ENCODE peak calls at places on chromosomes 1 and 21, in seven cellular contexts. V, F, M, O, N, B and Y are unnamed samples.

GRCh38 chr1:65605621-65606020 is 185.2 kb downstream of the LEPR start:
- DNase-seq in B (no peak), O (no peak), V (no peak), F (no peak), N (no peak), M (no peak), Y (no peak)

GRCh38 chr1:222877854-222878253 is 63.0 kb downstream of the DISP1 start:
- DNase-seq in V (no peak), O (no peak), N (no peak), B (peak), M (no peak), F (peak), Y (peak)

GRCh38 chr1:201286445-201286844 is 3.1 kb downstream of the PKP1 start:
- DNase-seq in N (no peak), F (no peak), O (no peak), M (no peak), B (no peak), V (no peak), Y (no peak)

GRCh38 chr1:110916669-110917306 is 43.8 kb downstream of the CD53 start:
- DNase-seq in V (no peak), F (peak), M (no peak), N (peak), B (peak), O (no peak), Y (peak)

GRCh38 chr1:26010800-26011199 is 10.8 kb upstream of the EXTL1 start:
- DNase-seq in V (peak), O (no peak), N (no peak), F (no peak), B (no peak), M (no peak), Y (no peak)

GRCh38 chr1:152167835-152168534 is 9.0 kb upstream of the RPTN start:
- DNase-seq in N (peak), V (no peak), B (peak), O (no peak), M (no peak), F (peak), Y (peak)

GRCh38 chr1:217585577-217585976 is 45.3 kb downstream of the GPATCH2 start:
- DNase-seq in F (no peak), B (no peak), N (no peak), O (no peak), M (no peak), V (no peak), Y (no peak)

GRCh38 chr1:175090775-175091174 is 23.1 kb downstream of the TNN start:
- DNase-seq in V (no peak), F (no peak), M (no peak), O (no peak), B (no peak), N (no peak), Y (no peak)

GRCh38 chr1:242523968-242524570 is 428 bp downstream of the PLD5 start:
- DNase-seq in B (peak), V (peak), O (peak), N (no peak), F (peak), M (peak), Y (no peak)

GRCh38 chr1:101330427-101331130 is 93.8 kb downstream of the S1PR1 start:
- DNase-seq in V (no peak), M (no peak), B (no peak), F (no peak), N (no peak), O (no peak), Y (no peak)

GRCh38 chr1:169132512-169133227 is 26.2 kb downstream of the ATP1B1 start:
- DNase-seq in M (no peak), N (no peak), F (peak), V (no peak), B (no peak), O (no peak), Y (no peak)

GRCh38 chr1:175341631-175342429 is 149.3 kb upstream of the KIAA0040 start:
- DNase-seq in N (no peak), M (no peak), O (no peak), V (no peak), F (no peak), B (no peak), Y (no peak)

GRCh38 chr1:63902844-63903589 is 129.2 kb downstream of the ROR1 start:
- DNase-seq in V (no peak), M (no peak), O (no peak), F (peak), B (no peak), N (no peak), Y (no peak)

GRCh38 chr1:153647375-153647714 is 11.2 kb upstream of the SNAPIN start:
- DNase-seq in M (no peak), N (no peak), B (peak), V (peak), F (no peak), O (no peak), Y (no peak)

GRCh38 chr1:16015491-16015890 is 2.4 kb downstream of the HSPB7 start:
- DNase-seq in N (no peak), M (no peak), V (no peak), B (no peak), F (no peak), O (no peak), Y (no peak)
- H3K9ac ChIP-seq in N (no peak), M (no peak), V (no peak), B (no peak), F (no peak), O (no peak), Y (no peak)

DNA sequence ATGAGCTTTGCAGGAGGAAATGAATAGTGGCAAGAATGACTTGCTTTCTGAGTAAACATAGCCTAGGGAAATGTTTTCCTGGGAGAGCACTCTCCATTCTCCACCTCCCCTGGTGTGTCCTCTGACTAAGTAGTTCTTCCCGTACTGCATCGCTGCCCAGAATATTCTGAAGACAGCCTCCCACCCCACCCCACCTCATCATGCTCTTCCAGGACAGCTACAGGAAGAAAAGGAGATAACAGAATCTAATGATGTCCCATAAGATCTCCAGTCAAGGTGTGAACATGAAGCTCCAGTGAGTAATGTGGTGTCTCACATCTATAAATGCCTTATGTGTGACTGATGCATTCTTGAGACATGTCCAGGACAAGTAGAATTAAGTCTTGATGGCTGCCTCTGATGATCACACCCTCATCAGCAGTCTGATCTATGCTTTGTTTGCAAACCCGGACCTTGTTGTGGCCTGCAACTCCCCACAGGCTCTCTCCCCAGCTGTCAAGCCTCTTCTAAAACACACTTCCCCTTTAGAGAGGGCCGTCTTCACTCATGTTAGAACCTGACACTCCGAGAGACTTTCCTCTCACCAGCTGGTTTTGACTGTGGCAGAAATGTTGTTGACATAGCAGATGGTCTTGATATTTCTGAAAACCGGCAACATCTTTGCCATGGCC is 183.0 kb downstream of the CYYR1 start:
- DNase-seq in O (no peak), N (peak), V (no peak), F (peak), M (no peak), B (peak), Y (peak)
- H3K9ac ChIP-seq in O (no peak), N (no peak), V (no peak), F (no peak), M (no peak), B (no peak), Y (peak)

GRCh38 chr1:43932786-43933385 is 715 bp upstream of the ARTN start:
- DNase-seq in V (no peak), F (peak), N (no peak), B (peak), O (no peak), M (no peak), Y (peak)
- H3K9ac ChIP-seq in V (peak), F (no peak), N (no peak), B (peak), O (peak), M (peak), Y (peak)

GRCh38 chr1:183918589-183918988 is 113.7 kb downstream of the RGL1 start:
- DNase-seq in F (no peak), O (no peak), B (peak), V (no peak), N (no peak), M (no peak), Y (no peak)

GRCh38 chr1:183914283-183914682 is 109.4 kb downstream of the RGL1 start:
- DNase-seq in M (no peak), O (no peak), V (no peak), F (peak), N (no peak), B (no peak), Y (peak)

GRCh38 chr1:183914891-183915290 is 110.0 kb downstream of the RGL1 start:
- DNase-seq in B (no peak), N (no peak), O (no peak), F (no peak), V (no peak), M (no peak), Y (no peak)

GRCh38 chr1:183913556-183913955 is 108.6 kb downstream of the RGL1 start:
- DNase-seq in N (no peak), V (no peak), F (peak), B (no peak), M (no peak), O (no peak), Y (peak)

GRCh38 chr1:183915634-183916510 is 111.0 kb downstream of the RGL1 start:
- DNase-seq in M (peak), F (peak), N (peak), V (peak), B (peak), O (peak), Y (peak)
- H3K9ac ChIP-seq in M (no peak), F (peak), N (no peak), V (no peak), B (peak), O (no peak), Y (peak)

GRCh38 chr1:230752407-230752806 is 5.2 kb downstream of the CAPN9 start:
- DNase-seq in V (peak), B (peak), O (no peak), F (no peak), M (no peak), N (no peak), Y (no peak)

GRCh38 chr1:230754831-230755230 is 7.6 kb downstream of the CAPN9 start:
- DNase-seq in O (no peak), B (no peak), N (no peak), M (no peak), F (peak), V (no peak), Y (peak)

GRCh38 chr1:230753586-230754251 is 6.5 kb downstream of the CAPN9 start:
- DNase-seq in B (peak), M (peak), N (peak), V (peak), F (no peak), O (peak), Y (no peak)

GRCh38 chr1:230750986-230751625 is 3.9 kb downstream of the CAPN9 start:
- DNase-seq in O (no peak), N (no peak), M (no peak), V (no peak), B (no peak), F (no peak), Y (no peak)

GRCh38 chr1:230753191-230753585 is 6.0 kb downstream of the CAPN9 start:
- DNase-seq in V (no peak), O (no peak), M (no peak), N (no peak), B (no peak), F (no peak), Y (no peak)
- H3K9ac ChIP-seq in V (no peak), O (no peak), M (no peak), N (peak), B (peak), F (no peak), Y (no peak)

DNA sequence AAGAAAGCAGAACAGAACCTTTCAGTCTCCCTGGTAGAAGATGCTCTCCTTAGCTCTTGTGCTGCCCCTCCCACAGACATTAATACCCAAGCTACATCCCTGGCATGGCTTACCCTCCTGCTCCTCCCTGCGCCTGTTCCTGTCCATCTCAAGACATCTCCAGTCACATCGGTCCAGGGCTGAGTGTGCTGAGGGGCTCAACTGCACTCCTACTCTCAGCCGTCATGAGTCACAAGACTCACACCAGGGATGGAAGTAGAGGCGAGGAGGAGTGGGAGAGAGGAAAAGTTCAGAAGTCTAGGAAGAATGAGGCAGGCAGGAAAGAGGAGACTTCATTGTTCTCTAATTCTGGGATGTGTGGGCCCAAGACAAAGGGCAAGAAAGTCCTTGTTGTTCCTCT is 9.2 kb upstream of the TACSTD2 start:
- DNase-seq in M (no peak), V (no peak), O (no peak), N (no peak), F (peak), B (no peak), Y (peak)
- H3K9ac ChIP-seq in M (no peak), V (no peak), O (no peak), N (no peak), F (no peak), B (no peak), Y (no peak)

DNA sequence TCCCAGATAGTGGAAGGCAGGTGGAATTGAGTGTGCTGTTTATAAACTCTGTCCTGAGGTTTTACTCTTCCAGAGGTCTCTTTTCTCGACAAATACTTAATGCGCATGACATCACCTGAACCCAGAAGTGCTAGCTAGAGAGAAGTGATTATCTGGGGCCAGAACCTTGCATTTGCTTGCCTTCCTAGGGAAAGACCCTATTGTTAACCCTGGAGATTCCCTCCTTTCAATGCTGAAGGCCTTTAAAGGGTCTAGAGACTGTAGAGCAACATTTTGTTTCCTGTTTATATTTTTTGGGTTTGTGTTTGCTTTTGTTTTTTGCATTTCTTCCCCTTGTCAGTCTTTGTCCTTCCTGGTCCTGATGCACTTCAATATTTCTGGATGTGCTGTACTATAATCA is 36.2 kb downstream of the ATP2B4 start:
- DNase-seq in B (no peak), M (no peak), O (no peak), F (no peak), V (no peak), N (no peak), Y (no peak)
- H3K9ac ChIP-seq in B (no peak), M (no peak), O (no peak), F (no peak), V (no peak), N (no peak), Y (peak)

GRCh38 chr1:162666006-162666645 is 33.9 kb downstream of the DDR2 start:
- DNase-seq in O (no peak), V (no peak), B (no peak), N (no peak), M (no peak), F (peak), Y (peak)

GRCh38 chr1:162671664-162672415 is 39.6 kb downstream of the DDR2 start:
- DNase-seq in B (no peak), M (no peak), V (no peak), F (no peak), O (no peak), N (no peak), Y (no peak)

GRCh38 chr1:162672678-162673259 is 40.5 kb downstream of the DDR2 start:
- DNase-seq in B (no peak), M (no peak), V (no peak), N (no peak), F (peak), O (no peak), Y (no peak)

GRCh38 chr1:162674018-162674608 is 41.8 kb downstream of the DDR2 start:
- DNase-seq in F (peak), V (no peak), B (no peak), M (no peak), O (no peak), N (no peak), Y (peak)

GRCh38 chr1:162670928-162671663 is 38.8 kb downstream of the DDR2 start:
- DNase-seq in N (no peak), O (no peak), V (no peak), B (no peak), F (peak), M (no peak), Y (peak)
- H3K9ac ChIP-seq in N (no peak), O (no peak), V (no peak), B (no peak), F (no peak), M (no peak), Y (no peak)

GRCh38 chr21:45318556-45319341 is 31.1 kb upstream of the POFUT2 start:
- DNase-seq in B (no peak), M (no peak), F (peak), V (peak), N (no peak), O (no peak), Y (no peak)
- H3K9ac ChIP-seq in B (no peak), M (no peak), F (peak), V (no peak), N (no peak), O (no peak), Y (peak)